ENCODE peak calls at places on chromosomes 2 and 18, in six cellular contexts. P is neuronal stem cell, T is H9, Z is H1, M is mesenchymal stem cell, X is mesendoderm. S is an unnamed sample.

GRCh38 chr2:38522754-38523349 is 79.9 kb downstream of the HNRNPLL start:
- DNase-seq in P (no peak), T (no peak), Z (no peak), M (no peak), X (no peak), S (no peak)

GRCh38 chr2:240644859-240645301 is 19.6 kb downstream of the GPR35 start:
- DNase-seq in P (no peak), T (peak), Z (no peak), M (no peak), X (no peak), S (no peak)

GRCh38 chr2:228771306-228771705 is 499.8 kb downstream of the PID1 start:
- DNase-seq in P (no peak), T (no peak), Z (no peak), M (no peak), X (no peak), S (no peak)

GRCh38 chr2:232481322-232482140 is 6.1 kb downstream of the ECEL1 start:
- DNase-seq in P (no peak), T (peak), Z (no peak), M (no peak), X (no peak), S (no peak)

GRCh38 chr2:160657206-160657605 is 163.6 kb upstream of the RBMS1 start:
- DNase-seq in P (no peak), T (no peak), Z (no peak), M (peak), X (peak), S (no peak)

GRCh38 chr2:18238231-18238630 is 322.2 kb downstream of the RDH14 start:
- DNase-seq in P (no peak), T (no peak), Z (no peak), M (no peak), X (peak), S (no peak)

GRCh38 chr2:133040175-133040574 is 370.2 kb upstream of the LYPD1 start:
- DNase-seq in P (no peak), T (no peak), Z (no peak), M (no peak), X (no peak), S (peak)

GRCh38 chr2:231297108-231297908 is 98.2 kb upstream of the B3GNT7 start:
- DNase-seq in P (peak), T (peak), Z (peak), M (peak), X (peak), S (peak)

DNA sequence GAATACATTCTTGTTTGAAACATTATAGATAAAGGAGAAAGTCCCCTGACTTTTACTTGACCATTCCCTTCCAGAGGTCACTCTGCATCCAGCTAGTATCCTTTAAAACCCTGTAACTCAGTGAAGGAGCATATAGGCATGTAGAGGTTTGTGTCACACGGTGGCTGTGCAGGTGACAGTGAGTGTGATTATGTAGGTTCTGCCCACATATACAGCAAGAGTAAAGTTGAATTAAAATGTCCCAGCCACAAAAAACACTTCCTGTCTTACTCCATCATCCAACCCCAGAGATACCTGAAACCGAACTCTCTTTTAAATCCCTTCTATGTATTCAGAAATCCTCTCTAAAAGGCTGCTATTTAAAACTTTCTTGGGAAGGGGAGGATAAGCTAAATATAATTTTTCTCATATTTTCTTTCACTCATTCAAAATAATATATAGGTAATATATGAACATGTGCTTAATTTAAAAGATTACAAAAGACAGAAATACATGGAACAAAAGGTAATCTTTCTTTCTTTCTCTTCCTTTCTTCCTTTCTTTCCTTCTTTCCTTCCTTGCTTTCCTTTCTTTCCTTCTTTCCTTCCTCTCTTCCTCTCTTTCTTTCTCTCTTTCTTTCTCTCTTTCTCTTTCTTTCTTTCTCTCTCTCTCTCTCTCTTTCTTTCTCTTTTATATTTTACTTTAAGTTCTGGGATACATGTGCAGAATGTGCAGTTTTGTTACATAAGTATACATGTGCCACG is 20.6 kb upstream of the ACSL3 start:
- DNase-seq in P (no peak), T (no peak), Z (no peak), M (no peak), X (no peak), S (no peak)
- H2BK15ac ChIP-seq in P (no peak), T (no peak), Z (no peak), M (no peak), X (no peak), S (no peak)

DNA sequence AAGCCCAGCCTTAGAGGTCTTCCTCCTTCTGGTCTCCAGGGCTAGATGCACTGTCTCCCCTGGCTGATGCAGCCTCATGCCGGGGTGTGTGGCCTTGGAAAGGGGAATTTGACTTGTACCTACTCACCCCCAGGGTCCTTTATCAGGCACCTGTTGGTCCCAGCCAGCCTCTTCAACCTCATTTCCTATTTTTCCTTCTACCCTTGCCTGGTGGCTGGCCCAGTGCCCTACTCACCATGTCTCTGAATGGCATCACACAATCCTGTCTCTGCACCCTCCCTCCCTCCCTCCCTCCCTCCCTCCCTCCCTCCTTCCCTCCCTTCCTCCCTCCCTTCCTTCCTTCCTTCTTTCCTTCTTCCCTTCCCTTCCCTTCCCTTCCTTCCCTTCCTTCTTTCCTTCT is 17.1 kb upstream of the ST3GAL5 start:
- DNase-seq in P (no peak), T (no peak), Z (no peak), M (no peak), X (no peak), S (no peak)
- H3K27ac ChIP-seq in P (no peak), T (no peak), Z (no peak), M (no peak), X (no peak), S (no peak)

GRCh38 chr2:191412353-191412752 is 167.1 kb downstream of the MYO1B start:
- DNase-seq in P (no peak), T (no peak), Z (no peak), M (no peak), X (no peak), S (no peak)

GRCh38 chr2:191410646-191411436 is 165.6 kb downstream of the MYO1B start:
- DNase-seq in P (no peak), T (no peak), Z (no peak), M (no peak), X (no peak), S (peak)

GRCh38 chr2:191415101-191415500 is 169.9 kb downstream of the MYO1B start:
- DNase-seq in P (no peak), T (no peak), Z (no peak), M (no peak), X (no peak), S (no peak)

GRCh38 chr2:191415858-191416257 is 170.7 kb downstream of the MYO1B start:
- DNase-seq in P (no peak), T (no peak), Z (no peak), M (no peak), X (no peak), S (no peak)

DNA sequence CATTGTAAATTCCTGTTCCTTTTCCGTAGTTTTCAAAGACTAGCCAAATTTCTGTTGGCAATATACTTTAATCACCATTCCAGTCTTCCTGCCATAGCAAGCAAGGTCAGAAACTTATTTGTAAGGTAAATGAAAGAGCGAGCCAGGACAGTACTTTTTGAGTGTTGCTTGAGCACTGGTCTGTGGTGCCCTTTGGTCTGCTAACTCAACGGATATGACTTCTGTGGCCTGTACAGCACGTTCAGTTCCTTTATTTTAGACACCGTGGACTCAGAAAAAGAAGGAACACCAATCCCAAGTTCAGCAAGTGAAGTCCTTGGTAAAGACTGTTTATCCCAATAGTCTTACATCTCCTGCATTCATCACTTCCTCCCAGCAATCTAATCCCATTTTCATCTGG is 166.3 kb downstream of the MYO1B start:
- DNase-seq in P (no peak), T (no peak), Z (no peak), M (no peak), X (no peak), S (peak)
- H2BK15ac ChIP-seq in P (no peak), T (no peak), Z (no peak), M (no peak), X (no peak), S (no peak)

DNA sequence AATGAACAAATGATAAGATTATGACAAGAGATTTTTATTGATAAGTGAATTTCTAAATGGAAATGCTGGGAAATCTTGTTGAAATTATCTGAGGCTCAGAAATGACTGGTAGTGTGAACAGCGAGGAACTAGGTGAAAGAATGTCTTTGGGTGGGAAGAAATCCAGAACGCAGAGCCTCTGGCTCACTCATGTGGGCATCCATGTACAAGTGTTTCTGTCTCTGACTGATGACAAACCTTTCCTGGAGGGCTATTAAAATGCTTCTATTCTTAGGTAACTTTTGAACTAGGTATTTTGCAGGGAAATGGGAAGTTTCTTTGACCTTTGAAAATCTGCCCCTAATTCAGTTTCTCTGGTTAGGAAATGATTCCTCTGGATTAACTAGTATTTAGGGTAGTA is 598.6 kb downstream of the SLC4A3 start:
- DNase-seq in P (no peak), T (no peak), Z (no peak), M (no peak), X (no peak), S (no peak)
- H3K27ac ChIP-seq in P (no peak), T (no peak), Z (no peak), M (no peak), X (no peak), S (peak)

GRCh38 chr2:5164806-5165525 is 527.2 kb upstream of the SOX11 start:
- DNase-seq in P (no peak), T (no peak), Z (no peak), M (peak), X (peak), S (peak)
- H2BK15ac ChIP-seq in P (no peak), T (no peak), Z (no peak), M (no peak), X (no peak), S (no peak)

GRCh38 chr18:37391698-37392548 is 173.7 kb downstream of the CELF4 start:
- DNase-seq in P (no peak), T (no peak), Z (no peak), M (no peak), X (no peak), S (no peak)
- H3K27ac ChIP-seq in P (no peak), T (no peak), Z (no peak), M (no peak), X (no peak), S (no peak)

DNA sequence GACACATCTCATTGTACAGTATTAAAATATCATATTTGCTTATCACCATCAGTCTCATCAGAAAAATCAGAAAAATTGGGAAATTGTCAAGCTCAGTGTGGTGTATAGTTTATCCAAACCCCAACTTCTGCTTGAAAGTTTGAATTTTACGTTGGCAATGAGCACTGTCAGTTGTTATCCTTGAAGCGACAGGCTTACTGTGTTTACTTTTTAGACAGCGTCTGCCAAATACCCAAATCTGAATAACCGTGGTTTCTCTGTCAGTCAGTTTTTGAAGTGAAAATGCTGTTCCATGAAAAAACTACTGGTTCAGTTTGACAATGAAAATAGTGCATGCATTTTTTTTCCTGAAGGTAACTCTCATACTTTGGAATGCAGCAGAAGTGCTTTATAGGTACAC is 70.2 kb downstream of the PARD3B start:
- DNase-seq in P (no peak), T (no peak), Z (no peak), M (no peak), X (no peak), S (no peak)
- H2BK15ac ChIP-seq in P (no peak), T (no peak), Z (no peak), M (no peak), X (no peak), S (no peak)

GRCh38 chr18:10145523-10145922 is 231.7 kb downstream of the VAPA start:
- DNase-seq in P (no peak), T (no peak), Z (no peak), M (no peak), X (peak), S (no peak)
- H3K27ac ChIP-seq in P (no peak), T (no peak), Z (no peak), M (no peak), X (no peak), S (no peak)

DNA sequence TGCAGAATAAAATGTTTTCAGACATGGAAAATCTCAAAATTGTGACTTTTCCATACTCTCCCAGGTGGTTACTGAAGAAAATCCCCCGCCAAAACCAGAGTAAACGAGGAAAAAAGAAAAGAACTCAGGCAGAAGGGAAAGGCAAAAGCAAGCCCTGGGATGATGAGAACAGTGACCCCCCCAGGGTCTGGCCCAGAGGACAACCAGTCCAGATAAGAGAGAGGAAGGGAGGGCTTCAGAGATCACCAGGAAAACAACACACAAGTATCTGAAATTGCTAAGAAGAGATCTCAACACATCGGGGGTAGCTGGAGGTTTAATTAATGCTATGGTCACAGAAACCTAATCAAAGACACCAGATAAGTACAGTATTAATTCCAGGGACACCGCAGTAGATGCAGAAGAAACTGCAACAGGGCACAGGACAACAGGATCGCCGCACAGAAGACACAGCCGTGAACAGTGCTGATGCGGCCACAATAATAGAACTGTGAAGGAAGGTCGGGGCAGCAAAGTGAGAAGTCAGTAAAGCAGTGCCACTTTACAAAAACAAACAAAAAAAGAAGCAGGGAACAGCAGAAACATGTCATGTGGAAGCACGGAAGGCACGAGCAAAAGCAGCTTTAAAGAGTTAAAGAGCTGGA is 28.5 kb downstream of the FAM168B start:
- DNase-seq in P (no peak), T (no peak), Z (no peak), M (no peak), X (no peak), S (no peak)
- H2BK15ac ChIP-seq in P (no peak), T (no peak), Z (no peak), M (no peak), X (no peak), S (no peak)

GRCh38 chr2:105329561-105330495 is at the start of gene TGFBRAP1:
- DNase-seq in P (peak), T (peak), Z (no peak), M (peak), X (peak), S (peak)

GRCh38 chr2:105328281-105329196 is 996 bp downstream of the TGFBRAP1 start:
- DNase-seq in P (no peak), T (no peak), Z (no peak), M (peak), X (peak), S (peak)

GRCh38 chr2:105327690-105328089 is 1.8 kb downstream of the TGFBRAP1 start:
- DNase-seq in P (no peak), T (no peak), Z (no peak), M (peak), X (no peak), S (no peak)

GRCh38 chr2:105330681-105331375 is 1.3 kb upstream of the TGFBRAP1 start:
- DNase-seq in P (no peak), T (no peak), Z (no peak), M (no peak), X (peak), S (no peak)

DNA sequence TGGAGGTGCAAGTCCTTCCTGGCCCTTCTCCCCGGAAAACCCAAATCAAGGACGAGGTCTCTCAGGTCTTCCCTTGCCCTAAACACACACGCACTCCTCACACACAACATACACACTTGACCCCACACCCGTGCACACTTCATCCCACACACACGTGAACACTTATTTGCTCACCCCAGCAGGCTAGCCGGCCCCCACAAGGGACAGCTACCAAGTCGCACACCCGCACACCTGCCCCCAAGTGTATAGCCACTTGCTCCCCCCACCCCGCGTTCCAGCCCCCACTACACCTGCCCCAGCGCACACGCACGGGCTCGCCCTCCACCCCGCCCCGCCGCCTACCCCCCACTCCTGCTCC is 359 bp downstream of the TGFBRAP1 start:
- DNase-seq in P (no peak), T (no peak), Z (no peak), M (no peak), X (no peak), S (no peak)
- H3K27ac ChIP-seq in P (no peak), T (no peak), Z (no peak), M (peak), X (no peak), S (peak)